ENCODE peak calls at places on chromosomes 13 and 19, in four cellular contexts. U is CD8-positive, alpha-beta T cell; A is RWPE1; L is psoas muscle. F is an unnamed sample.

GRCh38 chr19:4910594-4911273 is 1.4 kb downstream of the UHRF1 start:
- DNase-seq in A (peak; percentile 47), L (no peak), U (no peak), F (peak; percentile 54)

GRCh38 chr19:6402834-6403608 is 10.1 kb upstream of the GTF2F1 start:
- DNase-seq in L (no peak), A (no peak), U (no peak), F (no peak)

GRCh38 chr19:55537741-55538111 is 793 bp upstream of the SBK2 start:
- DNase-seq in A (no peak), L (no peak), U (no peak), F (peak; percentile 26)

GRCh38 chr19:5170329-5170745 is 170.3 kb downstream of the PTPRS start:
- DNase-seq in A (no peak), L (no peak), U (peak; percentile 35), F (no peak)

GRCh38 chr13:66563076-66563475 is 667.1 kb downstream of the PCDH9 start:
- DNase-seq in U (no peak), A (no peak), L (no peak), F (no peak)

GRCh38 chr13:66339214-66339613 is 890.9 kb downstream of the PCDH9 start:
- DNase-seq in U (no peak), A (no peak), L (no peak), F (no peak)

GRCh38 chr19:33676999-33677665 is 55.4 kb downstream of the CHST8 start:
- DNase-seq in U (no peak), A (no peak), L (no peak), F (no peak)

GRCh38 chr19:1237754-1238372 is at the start of gene CBARP:
- DNase-seq in U (no peak), A (no peak), L (no peak), F (peak; percentile 77)

GRCh38 chr13:36282818-36283432 is 14.7 kb downstream of the CCDC169 start:
- DNase-seq in U (no peak), A (peak; percentile 46), L (no peak), F (peak; percentile 15)

GRCh38 chr19:19053508-19054314 is 10.1 kb upstream of the SLC25A42 start:
- DNase-seq in L (peak; percentile 89), U (peak; percentile 52), A (no peak), F (peak; percentile 65)

GRCh38 chr13:36531746-36532486 is 99.6 kb downstream of the CCNA1 start:
- DNase-seq in A (peak; percentile 23), L (no peak), U (no peak), F (no peak)

GRCh38 chr19:17248011-17248776 is 2.5 kb upstream of the NR2F6 start:
- DNase-seq in L (no peak), A (peak; percentile 67), U (no peak), F (no peak)

GRCh38 chr19:52336117-52336811 is at the start of gene ZNF610:
- DNase-seq in L (peak; percentile 92), A (peak; percentile 65), U (peak; percentile 77), F (peak; percentile 87)

GRCh38 chr19:14472202-14472961 is 2.8 kb downstream of the PTGER1 start:
- DNase-seq in L (peak; percentile 84), A (peak; percentile 70), U (peak; percentile 85), F (peak; percentile 96)

GRCh38 chr19:47493378-47494210 is 9.6 kb upstream of the KPTN start:
- DNase-seq in U (no peak), L (peak; percentile 39), A (no peak), F (no peak)

GRCh38 chr19:51122112-51122981 is 2.4 kb upstream of the SIGLEC9 start:
- DNase-seq in A (no peak), U (no peak), L (no peak), F (no peak)

GRCh38 chr19:55258476-55258827 is 365 bp downstream of the PPP6R1 start:
- DNase-seq in U (peak; percentile 38), L (no peak), A (no peak), F (peak; percentile 81)

GRCh38 chr13:67228909-67229308 is 1.2 kb downstream of the PCDH9 start:
- DNase-seq in A (no peak), U (no peak), L (no peak), F (no peak)

GRCh38 chr13:107459430-107459829 is 755.9 kb downstream of the LIG4 start:
- DNase-seq in L (no peak), U (no peak), A (no peak), F (no peak)

GRCh38 chr19:35031072-35031881 is 1.0 kb downstream of the SCN1B start:
- DNase-seq in A (no peak), L (peak; percentile 87), U (no peak), F (no peak)

GRCh38 chr19:18128044-18128443 is 24.9 kb upstream of the PIK3R2 start:
- DNase-seq in L (no peak), A (no peak), U (no peak), F (no peak)

GRCh38 chr13:45333251-45333972 is 7.6 kb downstream of the TPT1 start:
- DNase-seq in U (no peak), A (no peak), L (no peak), F (no peak)

GRCh38 chr13:43865892-43866291 is 13.6 kb downstream of the CCDC122 start:
- DNase-seq in L (no peak), U (no peak), A (no peak), F (no peak)

GRCh38 chr19:920051-920857 is 3.1 kb downstream of the KISS1R start:
- DNase-seq in A (no peak), L (no peak), U (peak; percentile 59), F (peak; percentile 87)

GRCh38 chr13:101170306-101170705 is 246.0 kb downstream of the NALCN start:
- DNase-seq in A (no peak), U (no peak), L (no peak), F (no peak)

GRCh38 chr19:17107546-17108452 is 32.2 kb downstream of the MYO9B start:
- DNase-seq in U (no peak), A (peak; percentile 99), L (peak; percentile 92), F (no peak)

GRCh38 chr19:17909017-17909732 is 23.6 kb upstream of the CCDC124 start:
- DNase-seq in A (no peak), U (no peak), L (no peak), F (no peak)

GRCh38 chr13:41751277-41751676 is 209.6 kb downstream of the VWA8 start:
- DNase-seq in A (no peak), L (no peak), U (no peak), F (no peak)

GRCh38 chr13:91133941-91134772 is 213.3 kb upstream of the MIR17HG start:
- DNase-seq in L (no peak), A (peak; percentile 48), U (no peak), F (peak; percentile 34)

GRCh38 chr13:97189943-97190342 is 32.2 kb upstream of the MBNL2 start:
- DNase-seq in U (no peak), A (no peak), L (no peak), F (no peak)

GRCh38 chr19:36032251-36033104 is at the start of gene CLIP3:
- DNase-seq in U (peak; percentile 31), L (peak; percentile 80), A (no peak), F (peak; percentile 92)

GRCh38 chr19:18543814-18544475 is 572 bp upstream of the FKBP8 start:
- DNase-seq in U (peak; percentile 45), L (no peak), A (peak; percentile 73), F (peak; percentile 90)

GRCh38 chr13:23087884-23088283 is 92.9 kb upstream of the SGCG start:
- DNase-seq in A (peak; percentile 20), U (no peak), L (no peak), F (peak; percentile 34)

GRCh38 chr19:6626764-6627163 is 35.8 kb upstream of the CD70 start:
- DNase-seq in U (no peak), A (no peak), L (no peak), F (no peak)

GRCh38 chr19:15248648-15249559 is 16.7 kb upstream of the EPHX3 start:
- DNase-seq in U (no peak), L (peak; percentile 94), A (peak; percentile 90), F (no peak)

GRCh38 chr13:97107815-97108534 is 113.7 kb upstream of the OXGR1 start:
- DNase-seq in A (no peak), U (no peak), L (no peak), F (no peak)

GRCh38 chr13:99657848-99658265 is 156.6 kb downstream of the TM9SF2 start:
- DNase-seq in L (peak; percentile 49), U (peak; percentile 26), A (no peak), F (no peak)

GRCh38 chr13:73466561-73466960 is 407.8 kb downstream of the KLF5 start:
- DNase-seq in U (no peak), A (no peak), L (no peak), F (no peak)

GRCh38 chr13:73462241-73462640 is 403.4 kb downstream of the KLF5 start:
- DNase-seq in U (no peak), L (no peak), A (no peak), F (no peak)

GRCh38 chr13:73467103-73467502 is 408.3 kb downstream of the KLF5 start:
- DNase-seq in A (no peak), U (no peak), L (no peak), F (no peak)

GRCh38 chr13:73464758-73465628 is 406.2 kb downstream of the KLF5 start:
- DNase-seq in A (no peak), L (no peak), U (no peak), F (no peak)

DNA sequence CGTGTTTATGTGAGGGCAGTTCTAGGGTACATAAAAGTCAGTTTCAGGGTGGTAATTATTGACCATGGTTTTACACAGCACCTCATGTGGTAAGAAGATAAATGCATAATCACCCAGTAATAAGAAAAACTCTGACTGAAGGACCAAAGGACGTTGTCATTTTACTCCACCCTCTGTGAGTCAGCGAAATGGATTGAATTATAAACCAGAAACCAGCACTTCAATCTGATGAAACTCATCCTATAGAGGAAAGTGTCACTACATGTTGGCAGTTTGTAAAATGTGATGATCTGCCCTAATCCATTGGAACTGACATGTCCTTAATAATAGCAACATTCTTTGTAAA is 406.8 kb downstream of the KLF5 start:
- DNase-seq in L (no peak), U (no peak), A (peak; percentile 72), F (no peak)
- TF ChIP-seq CTCF in L (no peak), U (no peak), A (no peak), F (no peak)

DNA sequence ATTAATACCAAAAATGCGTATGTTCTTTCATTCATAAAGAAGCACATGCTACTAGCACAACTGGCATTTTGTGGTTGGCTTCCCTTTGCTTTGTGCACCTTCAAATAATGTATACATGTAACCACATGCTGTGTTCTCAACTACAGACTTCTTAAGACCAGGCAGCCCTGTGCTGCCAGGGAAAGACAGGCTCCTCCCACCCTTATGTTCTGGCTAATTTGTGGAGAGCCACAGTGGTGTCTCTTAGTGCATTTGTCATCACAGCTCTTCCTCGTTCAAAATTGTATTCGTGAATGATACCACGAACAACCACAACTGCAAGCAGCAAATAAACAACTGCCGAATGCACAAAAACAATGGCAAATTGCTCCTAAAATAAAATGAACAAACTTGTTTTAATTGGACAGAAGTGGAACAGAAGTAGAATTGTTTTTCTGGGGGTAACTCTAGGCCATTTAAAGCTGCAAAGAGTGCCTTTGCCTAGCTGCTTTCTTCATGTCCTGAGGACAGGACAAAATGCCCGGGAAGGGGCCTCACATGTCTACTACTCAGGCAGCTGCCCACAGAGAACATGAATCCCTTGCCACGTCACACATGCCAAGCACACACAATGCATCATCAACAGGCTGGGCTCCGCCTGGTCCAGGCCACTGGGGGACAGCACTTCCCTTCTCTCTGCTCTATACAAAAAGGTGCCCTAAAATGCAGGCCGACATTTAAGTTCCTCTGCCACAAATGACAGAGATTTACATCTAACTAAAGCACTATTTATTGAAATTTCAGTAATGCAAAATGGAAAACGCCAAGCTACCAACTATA is 21.7 kb downstream of the IRS2 start:
- DNase-seq in L (peak; percentile 65), U (no peak), A (no peak), F (no peak)
- TF ChIP-seq CTCF in L (peak; percentile 20), U (no peak), A (no peak), F (no peak)

GRCh38 chr19:41226053-41226873 is 7.2 kb downstream of the AXL start:
- DNase-seq in L (peak; percentile 79), U (peak; percentile 16), A (peak; percentile 94), F (peak; percentile 64)
- TF ChIP-seq CTCF in L (no peak), U (no peak), A (no peak), F (no peak)

GRCh38 chr19:8259142-8259921 is 48.8 kb downstream of the CD320 start:
- DNase-seq in L (peak; percentile 20), A (no peak), U (no peak), F (no peak)
- TF ChIP-seq CTCF in L (no peak), A (no peak), U (no peak), F (no peak)